ENCODE peak calls at places on chromosomes 12 and 14, in eight cellular contexts. O is ascending aorta; M is CD8-positive, alpha-beta memory T cell; C is gastrocnemius medialis; T is heart right ventricle; G is tibial artery; R is HCT116; L is neuronal stem cell. P is an unnamed sample.

GRCh38 chr12:2084553-2085296 is 31.9 kb downstream of the CACNA1C start:
- DNase-seq in O (peak; percentile 51), M (no peak), C (no peak), T (no peak), G (peak; percentile 74), R (no peak), L (no peak), P (no peak)

GRCh38 chr12:121992059-121992879 is 29.4 kb upstream of the BCL7A start:
- DNase-seq in O (no peak), M (no peak), C (no peak), T (no peak), G (no peak), R (no peak), L (no peak), P (peak; percentile 82)

GRCh38 chr14:26636571-26636970 is 38.7 kb upstream of the NOVA1 start:
- DNase-seq in O (no peak), M (no peak), C (no peak), T (no peak), G (no peak), R (no peak), L (no peak), P (no peak)

GRCh38 chr12:53543539-53543938 is 36.3 kb upstream of the NPFF start:
- DNase-seq in O (no peak), M (peak; percentile 18), C (peak; percentile 19), T (peak; percentile 18), G (peak; percentile 61), R (peak; percentile 37), L (peak; percentile 26), P (peak; percentile 56)

GRCh38 chr12:122891661-122892525 is 4.0 kb downstream of the VPS37B start:
- DNase-seq in O (no peak), M (no peak), C (no peak), T (no peak), G (no peak), R (no peak), L (peak; percentile 68), P (no peak)

GRCh38 chr12:124115496-124115895 is 142.5 kb downstream of the ZNF664 start:
- DNase-seq in O (no peak), M (no peak), C (no peak), T (no peak), G (no peak), R (no peak), L (no peak), P (no peak)

GRCh38 chr14:37583358-37584210 is 11.5 kb downstream of the FOXA1 start:
- DNase-seq in O (no peak), M (no peak), C (no peak), T (peak; percentile 7), G (no peak), R (no peak), L (no peak), P (no peak)

GRCh38 chr12:56152132-56152755 is at the start of gene MYL6B:
- DNase-seq in O (peak; percentile 69), M (peak; percentile 84), C (peak; percentile 92), T (peak; percentile 93), G (peak; percentile 94), R (peak; percentile 81), L (peak; percentile 86), P (peak; percentile 93)

GRCh38 chr12:92955997-92956663 is 27.0 kb upstream of the EEA1 start:
- DNase-seq in O (no peak), M (no peak), C (no peak), T (no peak), G (no peak), R (no peak), L (no peak), P (no peak)

GRCh38 chr14:68253878-68254528 is 434.4 kb downstream of the RAD51B start:
- DNase-seq in O (no peak), M (no peak), C (no peak), T (no peak), G (no peak), R (no peak), L (no peak), P (no peak)

GRCh38 chr14:76309572-76310551 is 66.1 kb upstream of the ESRRB start:
- DNase-seq in O (no peak), M (no peak), C (no peak), T (peak; percentile 65), G (no peak), R (no peak), L (peak; percentile 47), P (no peak)

GRCh38 chr12:54658306-54659264 is 10.4 kb upstream of the DCD start:
- DNase-seq in O (no peak), M (no peak), C (no peak), T (no peak), G (no peak), R (peak; percentile 60), L (no peak), P (no peak)

GRCh38 chr12:56128669-56129209 is 672 bp downstream of the ESYT1 start:
- DNase-seq in O (no peak), M (peak; percentile 26), C (no peak), T (peak; percentile 28), G (no peak), R (no peak), L (no peak), P (no peak)

GRCh38 chr14:94227029-94227428 is 52.9 kb downstream of the PPP4R4 start:
- DNase-seq in O (no peak), M (no peak), C (no peak), T (no peak), G (no peak), R (no peak), L (no peak), P (no peak)

GRCh38 chr14:75531660-75532317 is 9.5 kb downstream of the BATF start:
- DNase-seq in O (no peak), M (no peak), C (no peak), T (no peak), G (no peak), R (no peak), L (no peak), P (no peak)

GRCh38 chr12:109134186-109134917 is 18.0 kb downstream of the ACACB start:
- DNase-seq in O (no peak), M (no peak), C (peak; percentile 64), T (peak; percentile 43), G (no peak), R (peak; percentile 27), L (no peak), P (peak; percentile 42)

GRCh38 chr14:56195727-56196126 is 77.5 kb downstream of the PELI2 start:
- DNase-seq in O (no peak), M (no peak), C (no peak), T (no peak), G (no peak), R (no peak), L (no peak), P (no peak)

GRCh38 chr12:1776139-1776975 is 44.0 kb upstream of the LRTM2 start:
- DNase-seq in O (no peak), M (no peak), C (no peak), T (no peak), G (no peak), R (no peak), L (no peak), P (no peak)

GRCh38 chr12:780750-781379 is 28.5 kb downstream of the WNK1 start:
- DNase-seq in O (no peak), M (no peak), C (no peak), T (no peak), G (no peak), R (no peak), L (no peak), P (no peak)

GRCh38 chr12:10215451-10215850 is 2.8 kb downstream of the GABARAPL1 start:
- DNase-seq in O (no peak), M (no peak), C (no peak), T (no peak), G (no peak), R (no peak), L (no peak), P (no peak)

GRCh38 chr12:11943919-11944318 is 126.8 kb upstream of the BCL2L14 start:
- DNase-seq in O (no peak), M (no peak), C (no peak), T (no peak), G (no peak), R (no peak), L (no peak), P (no peak)

GRCh38 chr14:52150162-52150561 is 81.3 kb upstream of the NID2 start:
- DNase-seq in O (no peak), M (no peak), C (no peak), T (no peak), G (no peak), R (no peak), L (no peak), P (no peak)

GRCh38 chr12:29783773-29784666 is at the start of gene TMTC1:
- DNase-seq in O (peak; percentile 11), M (no peak), C (peak; percentile 73), T (peak; percentile 92), G (peak; percentile 67), R (no peak), L (peak; percentile 80), P (peak; percentile 41)

DNA sequence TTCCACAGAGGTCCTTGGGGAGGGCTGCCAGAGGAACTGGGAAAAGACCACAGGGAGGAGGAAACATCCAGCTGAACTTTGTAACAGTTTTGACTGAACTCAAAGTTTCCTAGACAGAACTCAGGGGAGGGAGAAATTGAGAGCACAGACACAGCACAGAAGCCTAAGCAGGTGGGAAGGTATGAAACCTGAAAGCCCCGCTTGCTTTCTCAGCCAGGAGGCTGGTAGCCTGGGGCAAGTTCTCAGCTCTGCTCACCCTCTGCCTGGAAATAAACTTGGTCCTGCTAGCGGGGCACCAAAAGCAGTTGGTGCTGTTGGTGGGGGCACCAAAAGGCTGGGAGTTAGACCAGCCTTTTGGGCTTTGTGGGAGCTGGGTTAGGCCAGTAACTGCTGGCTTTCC is 25.9 kb upstream of the OR4E1 start:
- DNase-seq in O (no peak), M (no peak), C (no peak), T (no peak), G (no peak), R (no peak), L (no peak), P (no peak)
- H3K27ac ChIP-seq in O (no peak overlapping the region), M (no peak overlapping the region), C (no peak overlapping the region), T (no peak overlapping the region), G (no peak overlapping the region), R (no peak overlapping the region), L (no peak overlapping the region), P (no peak overlapping the region)

GRCh38 chr12:6979021-6979420 is 8.3 kb downstream of the EMG1 start:
- DNase-seq in O (no peak), M (no peak), C (no peak), T (no peak), G (no peak), R (no peak), L (no peak), P (no peak)
- H3K36me3 ChIP-seq in O (peaks cover 74% of the 10 kb centered on the region), M (peaks cover 76% of the 10 kb centered on the region), C (peaks cover 93% of the 10 kb centered on the region), T (no peaks in the 10 kb centered on the region), G (peaks cover 92% of the 10 kb centered on the region), R (peaks cover 55% of the 10 kb centered on the region), L (peaks cover 99% of the 10 kb centered on the region), P (peaks cover 36% of the 10 kb centered on the region)

DNA sequence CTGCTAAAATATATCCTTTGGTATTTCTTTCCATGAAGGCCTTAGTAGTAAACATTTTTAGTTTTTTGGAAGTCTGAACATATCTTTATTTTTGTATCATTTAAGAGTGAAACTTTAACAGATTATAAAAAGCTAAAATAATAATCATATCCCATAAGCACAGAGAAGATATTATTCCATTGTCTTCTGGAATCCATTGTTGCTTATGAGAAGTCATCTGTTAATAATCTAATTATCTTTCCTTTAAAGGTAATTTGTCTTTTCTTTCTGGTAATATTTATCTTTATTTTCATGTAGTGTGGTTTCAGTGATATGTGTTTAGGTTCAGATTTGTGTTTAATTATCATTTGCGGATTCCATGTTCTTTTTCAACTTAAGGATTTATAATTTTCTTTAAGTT is 261.7 kb downstream of the MSRB3 start:
- DNase-seq in O (no peak), M (no peak), C (no peak), T (no peak), G (no peak), R (no peak), L (no peak), P (no peak)
- H3K9me3 ChIP-seq in O (peaks cover 25% of the 10 kb centered on the region), M (no peaks in the 10 kb centered on the region), C (no peaks in the 10 kb centered on the region), T (peaks cover 12% of the 10 kb centered on the region), G (no peaks in the 10 kb centered on the region), R (peaks cover 19% of the 10 kb centered on the region), L (peaks cover 14% of the 10 kb centered on the region), P (peaks cover 2% of the 10 kb centered on the region)

GRCh38 chr14:24189059-24189375 is 401 bp upstream of the IPO4 start:
- DNase-seq in O (no peak), M (no peak), C (no peak), T (no peak), G (no peak), R (no peak), L (no peak), P (no peak)
- H3K27ac ChIP-seq in O (peak overlapping the region; percentile 17), M (peak overlapping the region; percentile 74), C (peak overlapping the region; percentile 84), T (peak overlapping the region; percentile 57), G (no peak overlapping the region), R (peak overlapping the region; percentile 98), L (no peak overlapping the region), P (no peak overlapping the region)